ENCODE peak calls at places on chromosomes 13 and 19, in seven cellular contexts. E is HL-60; K is progenitor cell of endocrine pancreas; D is CD4-positive, alpha-beta T cell; S is body of pancreas; Q is breast epithelium; F is tibial nerve. B is an unnamed sample.

GRCh38 chr13:109764474-109765292 is 21.7 kb downstream of the IRS2 start:
- DNase-seq in E (peak; percentile 55), K (no peak), D (no peak), S (no peak), Q (no peak), F (no peak), B (no peak)

GRCh38 chr13:113327391-113327765 is 30.3 kb downstream of the LAMP1 start:
- DNase-seq in E (no peak), K (no peak), D (no peak), S (no peak), Q (no peak), F (no peak), B (no peak)

GRCh38 chr19:45629704-45630103 is 9.5 kb downstream of the EML2 start:
- DNase-seq in E (no peak), K (no peak), D (no peak), S (no peak), Q (no peak), F (no peak), B (no peak)

GRCh38 chr19:803686-804418 is 6.6 kb downstream of the PTBP1 start:
- DNase-seq in E (no peak), K (no peak), D (no peak), S (no peak), Q (no peak), F (no peak), B (no peak)

GRCh38 chr19:32646556-32646955 is 28.4 kb downstream of the ANKRD27 start:
- DNase-seq in E (no peak), K (no peak), D (no peak), S (no peak), Q (no peak), F (no peak), B (no peak)

GRCh38 chr13:102784501-102784900 is 10.9 kb upstream of the TEX30 start:
- DNase-seq in E (no peak), K (no peak), D (no peak), S (no peak), Q (no peak), F (no peak), B (no peak)

GRCh38 chr13:59906413-59907027 is 257.2 kb downstream of the DIAPH3 start:
- DNase-seq in E (no peak), K (no peak), D (no peak), S (peak; percentile 9), Q (no peak), F (no peak), B (no peak)

GRCh38 chr13:112532837-112533745 is 54.9 kb downstream of the TUBGCP3 start:
- DNase-seq in E (no peak), K (no peak), D (no peak), S (no peak), Q (no peak), F (no peak), B (no peak)

GRCh38 chr19:46614114-46614701 is 10.7 kb downstream of the PTGIR start:
- DNase-seq in E (peak; percentile 71), K (peak; percentile 82), D (peak; percentile 77), S (peak; percentile 86), Q (peak; percentile 67), F (peak; percentile 91), B (peak; percentile 86)

GRCh38 chr13:68257111-68257842 is 1027.1 kb upstream of the PCDH9 start:
- DNase-seq in E (no peak), K (no peak), D (no peak), S (no peak), Q (no peak), F (no peak), B (no peak)

GRCh38 chr19:12767150-12767549 is 8.2 kb downstream of the HOOK2 start:
- DNase-seq in E (no peak), K (no peak), D (no peak), S (no peak), Q (no peak), F (no peak), B (no peak)

GRCh38 chr13:53338760-53339159 is 310.1 kb downstream of the OLFM4 start:
- DNase-seq in E (no peak), K (no peak), D (no peak), S (no peak), Q (no peak), F (no peak), B (no peak)

GRCh38 chr19:56831279-56831678 is 9.2 kb downstream of the PEG3 start:
- DNase-seq in E (no peak), K (no peak), D (no peak), S (no peak), Q (no peak), F (no peak), B (no peak)

GRCh38 chr19:48897181-48897580 is 1.4 kb downstream of the TULP2 start:
- DNase-seq in E (no peak), K (no peak), D (no peak), S (no peak), Q (no peak), F (no peak), B (no peak)

GRCh38 chr19:48900477-48901452 is 653 bp downstream of the NUCB1 start:
- DNase-seq in E (peak; percentile 43), K (no peak), D (no peak), S (no peak), Q (peak; percentile 32), F (no peak), B (peak; percentile 68)

GRCh38 chr19:48895226-48895625 is 3.3 kb downstream of the TULP2 start:
- DNase-seq in E (no peak), K (no peak), D (no peak), S (no peak), Q (no peak), F (no peak), B (no peak)

GRCh38 chr19:48896191-48896720 is 2.3 kb downstream of the TULP2 start:
- DNase-seq in E (no peak), K (no peak), D (no peak), S (peak; percentile 68), Q (no peak), F (peak; percentile 71), B (peak; percentile 88)

DNA sequence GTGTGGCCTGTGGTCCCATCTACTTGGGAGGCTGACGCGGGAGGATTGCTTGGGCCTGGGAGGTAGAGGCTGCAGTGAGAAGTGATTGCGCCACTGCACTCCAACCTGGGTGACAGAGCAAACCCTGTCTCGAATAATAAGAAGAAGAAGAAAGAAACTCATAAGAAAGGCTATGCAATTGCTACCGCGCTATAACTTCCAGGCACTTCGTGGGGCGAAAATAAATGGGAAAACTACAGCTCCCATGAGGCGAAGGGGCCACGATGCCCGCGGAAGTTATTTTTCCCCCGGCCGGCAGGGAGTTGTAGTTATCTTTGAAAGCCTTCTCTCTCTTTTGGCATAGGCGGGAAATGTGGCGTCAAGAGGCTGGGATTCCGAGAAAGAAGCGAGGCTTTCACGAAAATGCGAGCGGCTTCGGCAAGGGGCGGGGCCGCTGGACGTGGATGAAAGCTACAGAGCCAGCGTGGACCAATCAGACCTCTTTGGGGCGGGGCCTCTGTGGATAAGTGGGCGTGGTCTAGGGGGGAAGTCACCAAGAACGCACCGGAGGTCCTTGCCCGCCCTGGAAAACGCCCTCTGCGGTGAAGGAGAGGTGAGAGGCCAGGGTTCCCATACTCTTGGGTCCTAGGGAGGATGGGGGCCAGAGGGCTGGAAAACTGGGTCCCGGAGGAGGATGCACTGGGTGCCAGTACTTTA is at the start of gene NUCB1:
- DNase-seq in E (peak; percentile 99), K (peak; percentile 98), D (peak; percentile 99), S (peak; percentile 99), Q (peak; percentile 99), F (peak; percentile 100), B (peak; percentile 99)
- TF ChIP-seq CTCF in E (no peak), K (no peak), D (no peak), S (no peak), Q (no peak), F (peak; percentile 58), B (no peak)

GRCh38 chr19:50899549-50899948 is 11.6 kb downstream of the KLK4 start:
- DNase-seq in E (peak; percentile 14), K (no peak), D (no peak), S (no peak), Q (no peak), F (no peak), B (no peak)

GRCh38 chr19:50896591-50897190 is 14.5 kb downstream of the KLK4 start:
- DNase-seq in E (no peak), K (no peak), D (no peak), S (peak; percentile 40), Q (peak; percentile 32), F (no peak), B (peak; percentile 86)

GRCh38 chr19:50897191-50897607 is 14.0 kb downstream of the KLK4 start:
- DNase-seq in E (no peak), K (no peak), D (no peak), S (no peak), Q (no peak), F (no peak), B (no peak)

GRCh38 chr19:50898018-50898417 is 13.2 kb downstream of the KLK4 start:
- DNase-seq in E (no peak), K (no peak), D (no peak), S (no peak), Q (no peak), F (no peak), B (no peak)

GRCh38 chr19:50897612-50898011 is 13.6 kb downstream of the KLK4 start:
- DNase-seq in E (no peak), K (no peak), D (no peak), S (no peak), Q (no peak), F (no peak), B (no peak)
- TF ChIP-seq CTCF in E (no peak), K (no peak), D (no peak), S (no peak), Q (no peak), F (no peak), B (peak; percentile 8)

DNA sequence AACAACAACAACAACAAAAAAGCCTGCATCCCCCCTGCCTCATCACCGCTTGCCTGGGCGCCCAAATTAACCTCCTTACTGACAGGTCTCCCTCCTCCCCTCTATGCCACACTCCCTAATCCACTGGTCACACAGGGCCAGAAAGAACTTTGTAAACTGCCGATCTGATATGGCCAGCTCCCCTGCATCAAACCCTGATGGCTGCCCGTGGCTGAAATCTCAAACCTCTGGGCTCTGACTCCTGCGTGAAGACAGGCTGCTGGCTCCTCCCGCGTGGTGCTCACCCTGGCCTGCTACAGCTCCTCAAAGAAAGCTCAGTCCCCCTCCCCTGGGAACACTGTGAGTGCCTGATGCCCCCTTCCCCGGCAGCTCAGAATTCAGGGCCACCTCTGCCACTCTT is 7.6 kb downstream of the ISOC2 start:
- DNase-seq in E (no peak), K (no peak), D (no peak), S (no peak), Q (no peak), F (no peak), B (no peak)
- TF ChIP-seq CTCF in E (no peak), K (no peak), D (no peak), S (no peak), Q (no peak), F (no peak), B (no peak)

GRCh38 chr19:3448616-3449334 is 31.6 kb downstream of the SMIM24 start:
- DNase-seq in E (no peak), K (no peak), D (no peak), S (no peak), Q (no peak), F (no peak), B (no peak)

GRCh38 chr19:3452456-3453068 is 27.8 kb downstream of the SMIM24 start:
- DNase-seq in E (no peak), K (no peak), D (no peak), S (no peak), Q (no peak), F (no peak), B (no peak)

GRCh38 chr19:3453840-3454239 is 26.5 kb downstream of the SMIM24 start:
- DNase-seq in E (no peak), K (no peak), D (no peak), S (no peak), Q (no peak), F (no peak), B (no peak)

GRCh38 chr19:3451451-3451866 is 28.9 kb downstream of the SMIM24 start:
- DNase-seq in E (no peak), K (no peak), D (no peak), S (no peak), Q (no peak), F (no peak), B (no peak)

GRCh38 chr19:3450796-3451411 is 29.4 kb downstream of the SMIM24 start:
- DNase-seq in E (no peak), K (no peak), D (no peak), S (peak; percentile 70), Q (no peak), F (peak; percentile 52), B (no peak)
- TF ChIP-seq CTCF in E (no peak), K (no peak), D (no peak), S (no peak), Q (no peak), F (no peak), B (no peak)

B was measured in GM13976.